ENCODE peak calls at places on chromosomes 12 and 14, in six cellular contexts. C, L, J, E, F and D are unnamed samples.

GRCh38 chr12:43453761-43454160 is 98.2 kb downstream of the ADAMTS20 start:
- DNase-seq in E (no peak), J (no peak), L (no peak), C (no peak), F (no peak), D (no peak)

GRCh38 chr14:29554335-29554734 is 373.3 kb downstream of the PRKD1 start:
- DNase-seq in C (no peak), F (no peak), E (no peak), L (no peak), J (no peak), D (no peak)

GRCh38 chr12:83016226-83016835 is 329.6 kb downstream of the TMTC2 start:
- DNase-seq in F (peak; percentile 89), L (no peak), E (peak; percentile 83), C (no peak), J (no peak), D (no peak)

GRCh38 chr14:50475460-50475859 is 56.9 kb downstream of the MAP4K5 start:
- DNase-seq in C (no peak), E (no peak), L (no peak), J (no peak), F (peak; percentile 54), D (no peak)

GRCh38 chr12:50536831-50537537 is 32.2 kb downstream of the DIP2B start:
- DNase-seq in C (no peak), L (no peak), J (no peak), F (no peak), E (no peak), D (no peak)

GRCh38 chr14:88233915-88234314 is 89.2 kb downstream of the KCNK10 start:
- DNase-seq in L (peak; percentile 71), C (no peak), F (no peak), J (no peak), E (no peak), D (no peak)

GRCh38 chr14:64209428-64210165 is 84.6 kb downstream of the ESR2 start:
- DNase-seq in C (peak; percentile 83), F (peak; percentile 71), L (no peak), E (no peak), J (no peak), D (peak; percentile 78)

GRCh38 chr14:25431211-25432076 is 381.5 kb upstream of the STXBP6 start:
- DNase-seq in L (peak; percentile 58), C (no peak), J (no peak), F (no peak), E (peak; percentile 35), D (no peak)

GRCh38 chr14:66746316-66747006 is 238.5 kb downstream of the GPHN start:
- DNase-seq in F (peak; percentile 58), C (no peak), L (peak; percentile 39), E (no peak), J (no peak), D (no peak)

GRCh38 chr12:47753021-47754001 is 5.4 kb downstream of the RAPGEF3 start:
- DNase-seq in J (peak; percentile 86), C (peak; percentile 90), E (no peak), L (no peak), F (no peak), D (no peak)

GRCh38 chr14:55752580-55753365 is 172.8 kb downstream of the KTN1 start:
- DNase-seq in F (peak; percentile 65), E (no peak), J (no peak), C (peak; percentile 50), L (peak; percentile 64), D (no peak)

GRCh38 chr12:94558612-94559011 is 91.7 kb downstream of the TMCC3 start:
- DNase-seq in E (no peak), C (no peak), F (no peak), J (no peak), L (no peak), D (no peak)

GRCh38 chr14:35385042-35385839 is 19.3 kb downstream of the NFKBIA start:
- DNase-seq in C (no peak), F (peak; percentile 93), E (peak; percentile 82), L (peak; percentile 25), J (peak; percentile 85), D (peak; percentile 82)

GRCh38 chr12:67534046-67534445 is 114.5 kb upstream of the DYRK2 start:
- DNase-seq in F (no peak), C (no peak), L (no peak), J (no peak), E (no peak), D (no peak)

GRCh38 chr14:34750670-34751069 is 36.3 kb upstream of the CFL2 start:
- DNase-seq in C (no peak), J (no peak), F (peak; percentile 78), E (no peak), L (no peak), D (no peak)

GRCh38 chr12:53211476-53212381 is 4.7 kb upstream of the ITGB7 start:
- DNase-seq in F (no peak), C (no peak), L (peak; percentile 54), J (no peak), E (no peak), D (no peak)

GRCh38 chr12:68454855-68455254 is 122.7 kb upstream of the MDM1 start:
- DNase-seq in F (no peak), J (no peak), E (no peak), L (no peak), C (no peak), D (no peak)

GRCh38 chr14:78758333-78758732 is 588.2 kb downstream of the NRXN3 start:
- DNase-seq in F (peak; percentile 17), L (peak; percentile 59), E (no peak), C (no peak), J (no peak), D (no peak)

GRCh38 chr12:4900327-4900726 is 9.4 kb upstream of the KCNA1 start:
- DNase-seq in C (no peak), J (no peak), E (no peak), F (peak; percentile 27), L (no peak), D (no peak)

GRCh38 chr14:83004456-83005006 is 1470.9 kb upstream of the SEL1L start:
- DNase-seq in F (no peak), E (no peak), J (no peak), C (no peak), L (no peak), D (no peak)

GRCh38 chr14:105330491-105330895 is 15.9 kb downstream of the PACS2 start:
- DNase-seq in L (no peak), C (peak; percentile 72), F (peak; percentile 60), J (no peak), E (no peak), D (no peak)

GRCh38 chr14:68191567-68192321 is 372.2 kb downstream of the RAD51B start:
- DNase-seq in E (no peak), L (no peak), F (peak; percentile 37), J (no peak), C (no peak), D (no peak)

GRCh38 chr12:116977465-116978380 is 67.0 kb downstream of the FBXW8 start:
- DNase-seq in E (no peak), J (no peak), C (no peak), F (no peak), L (no peak), D (no peak)

DNA sequence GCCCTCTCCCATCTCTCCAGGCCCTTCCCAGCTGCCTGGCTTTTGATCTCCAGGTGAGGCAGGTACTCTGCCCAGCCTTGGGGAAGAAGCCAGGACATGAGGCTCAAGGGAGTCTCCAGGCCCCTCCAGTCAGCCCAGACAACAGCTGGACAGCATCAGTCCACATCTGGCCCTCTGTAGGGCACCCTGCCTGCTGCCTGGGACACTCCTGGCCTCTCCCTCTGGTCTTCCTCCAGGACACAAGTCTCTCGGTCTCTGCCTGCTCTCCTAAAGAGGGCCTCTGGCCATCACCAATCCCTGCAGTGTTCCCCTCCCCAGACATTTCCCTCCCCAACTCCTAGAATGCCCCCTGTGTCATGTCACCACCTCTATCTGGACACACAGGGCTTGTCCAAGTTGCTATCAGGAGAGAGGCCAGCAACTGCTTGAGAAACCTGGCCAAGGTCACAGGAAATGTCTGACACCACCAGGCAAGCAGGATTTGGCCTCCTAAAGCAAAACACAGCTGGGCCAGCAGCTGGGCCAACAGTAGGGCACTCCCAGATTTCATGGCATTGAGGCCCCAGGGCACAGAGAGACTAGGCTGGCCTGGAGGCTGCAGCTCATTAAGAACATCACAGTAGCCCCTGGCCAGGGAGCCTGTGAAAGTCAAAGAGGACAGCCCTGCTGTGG is 29.0 kb downstream of the LTBP2 start:
- DNase-seq in E (no peak), F (peak; percentile 73), J (peak; percentile 60), L (no peak), C (no peak), D (no peak)
- H3K27ac ChIP-seq in E (peak overlapping the region; percentile 40), F (peak overlapping the region; percentile 12), J (no peak overlapping the region), L (no peak overlapping the region), C (peak overlapping the region; percentile 31), D (no peak overlapping the region)

DNA sequence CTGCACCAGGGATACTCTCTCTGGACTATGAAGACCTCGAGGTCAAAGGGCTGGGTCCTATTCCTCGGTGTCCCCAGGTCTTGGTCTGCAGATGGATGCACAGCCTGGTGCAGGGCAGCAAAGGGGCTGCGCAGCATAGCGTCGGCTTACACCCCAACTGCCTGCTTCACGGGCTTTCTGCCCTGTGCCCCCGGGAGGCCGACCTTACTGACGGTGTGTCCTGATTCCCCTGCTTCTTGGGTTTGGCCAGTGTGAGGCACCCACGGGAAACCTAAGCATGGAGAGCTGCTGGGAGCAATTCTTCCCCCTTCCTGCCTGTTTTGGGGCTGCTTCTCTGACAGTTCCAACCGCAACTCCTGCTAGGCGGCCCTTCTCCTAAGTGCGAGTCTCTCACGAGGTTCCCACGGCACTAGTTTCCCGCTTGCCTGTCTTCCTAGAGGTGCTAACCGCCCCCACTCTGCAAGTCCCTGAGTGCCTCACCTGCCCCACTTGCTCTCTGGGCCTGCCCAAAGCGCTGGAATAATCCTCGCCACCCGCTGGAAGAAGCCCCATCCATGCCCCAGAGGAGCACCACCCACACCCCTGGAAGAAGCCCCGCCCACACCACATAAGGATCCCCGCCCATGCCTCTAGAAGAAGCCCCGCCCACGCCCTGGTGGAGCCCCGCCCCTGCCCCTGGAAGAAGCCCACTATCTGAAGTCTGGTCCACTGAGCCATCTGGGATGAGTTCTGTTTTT is 54.0 kb downstream of the PRIMA1 start:
- DNase-seq in F (no peak), E (no peak), L (peak; percentile 50), C (no peak), J (no peak), D (no peak)
- H3K4me3 ChIP-seq in F (no peak overlapping the region), E (no peak overlapping the region), L (no peak overlapping the region), C (no peak overlapping the region), J (no peak overlapping the region), D (no peak overlapping the region)

DNA sequence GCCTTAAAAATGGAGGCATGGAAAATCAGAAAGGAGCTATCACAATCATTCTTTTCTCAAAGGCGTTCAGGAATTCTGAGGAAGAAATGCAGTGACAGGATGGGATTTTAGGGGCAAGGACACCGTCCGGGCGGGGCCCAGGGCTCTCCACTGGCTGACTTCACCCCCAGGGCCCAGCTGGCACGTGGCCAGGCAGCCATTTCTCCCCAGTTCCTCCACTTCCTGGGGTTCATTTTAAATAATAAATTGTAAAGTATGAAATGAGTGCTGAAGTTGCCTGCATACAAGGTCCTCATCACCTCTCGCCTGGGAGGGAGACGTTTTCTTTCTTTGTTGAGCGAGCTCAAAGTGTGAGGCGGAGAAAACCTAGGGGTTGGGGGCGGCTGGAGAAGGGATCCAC is 73.8 kb downstream of the WDR20 start:
- DNase-seq in E (no peak), J (no peak), L (no peak), F (no peak), C (no peak), D (no peak)
- H3K27ac ChIP-seq in E (no peak overlapping the region), J (no peak overlapping the region), L (no peak overlapping the region), F (no peak overlapping the region), C (no peak overlapping the region), D (peak overlapping the region; percentile 59)

DNA sequence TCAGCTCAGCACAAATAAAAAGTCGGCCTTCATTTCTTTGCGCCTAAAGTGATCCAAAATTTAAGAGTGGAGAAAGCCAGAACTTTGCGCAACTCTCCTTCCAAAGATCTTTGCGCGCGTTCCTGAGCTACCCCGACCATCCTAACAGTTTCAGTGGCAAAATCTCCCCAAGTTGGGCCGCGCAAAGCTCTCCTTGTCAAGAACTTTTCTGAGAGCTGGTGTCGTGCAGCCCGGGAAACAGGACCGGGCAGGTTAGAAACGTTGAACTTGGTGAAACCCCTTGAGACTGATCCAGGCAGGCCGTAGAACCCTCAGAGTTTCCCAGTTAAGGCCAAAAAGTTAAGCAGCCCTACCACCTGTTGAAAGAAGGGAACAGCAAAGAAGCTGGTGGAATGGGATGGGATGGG is 984 bp downstream of the DBX2 start:
- DNase-seq in C (no peak), J (no peak), L (peak; percentile 31), E (no peak), F (no peak), D (no peak)
- H3K4me3 ChIP-seq in C (no peak overlapping the region), J (peak overlapping the region; percentile 64), L (peak overlapping the region; percentile 73), E (no peak overlapping the region), F (no peak overlapping the region), D (peak overlapping the region; percentile 52)